ENCODE peak calls at places on chromosomes 5 and 9, in nine cellular contexts. N is HEK293T; M is HTR-8/SVneo; Y is activated T-cell treated with anti-CD3 and anti-CD28 coated beads, Interleukin-2, amount 50 U/mL, for 1 hour; R is upper lobe of left lung; K is mesothelial cell of epicardium; S is GM23248; Q is T-helper 2 cell; H is NCI-H774. O is an unnamed sample.

GRCh38 chr9:110954822-110955291 is 83.4 kb downstream of the LPAR1 start:
- DNase-seq in N (no peak), M (no peak), Y (no peak), R (no peak), K (no peak), S (no peak), Q (no peak), H (no peak), O (no peak)

GRCh38 chr5:92401492-92401891 is 1018.4 kb upstream of the ARRDC3 start:
- DNase-seq in N (peak), M (no peak), Y (no peak), R (no peak), K (no peak), S (peak), Q (no peak), H (peak), O (no peak)

GRCh38 chr9:95047452-95048224 is 269.9 kb downstream of the FANCC start:
- DNase-seq in N (no peak), M (no peak), Y (no peak), R (no peak), K (no peak), S (no peak), Q (no peak), H (no peak), O (no peak)

GRCh38 chr5:149049371-149049781 is 13.5 kb downstream of the SH3TC2 start:
- DNase-seq in N (no peak), M (no peak), Y (no peak), R (no peak), K (no peak), S (no peak), Q (no peak), H (no peak), O (no peak)

GRCh38 chr5:172556262-172556661 is 84.8 kb upstream of the NEURL1B start:
- DNase-seq in N (no peak), M (no peak), Y (no peak), R (no peak), K (no peak), S (peak), Q (no peak), H (no peak), O (no peak)

GRCh38 chr9:130499804-130500263 is 55.1 kb downstream of the ASS1 start:
- DNase-seq in N (no peak), M (no peak), Y (no peak), R (no peak), K (no peak), S (no peak), Q (no peak), H (peak), O (no peak)

GRCh38 chr9:126150411-126151030 is 176.1 kb upstream of the MVB12B start:
- DNase-seq in N (peak), M (no peak), Y (no peak), R (no peak), K (no peak), S (no peak), Q (no peak), H (peak), O (peak)

GRCh38 chr5:40291338-40291737 is 388.4 kb upstream of the PTGER4 start:
- DNase-seq in N (no peak), M (peak), Y (no peak), R (no peak), K (no peak), S (peak), Q (no peak), H (no peak), O (no peak)

GRCh38 chr5:80275347-80275746 is 19.5 kb upstream of the SERINC5 start:
- DNase-seq in N (no peak), M (peak), Y (no peak), R (no peak), K (no peak), S (peak), Q (no peak), H (no peak), O (peak)

GRCh38 chr9:137828527-137829259 is 48.9 kb upstream of the CACNA1B start:
- DNase-seq in N (peak), M (peak), Y (no peak), R (peak), K (no peak), S (peak), Q (no peak), H (no peak), O (peak)

GRCh38 chr9:34987160-34988040 is 2.1 kb upstream of the DNAJB5 start:
- DNase-seq in N (no peak), M (no peak), Y (no peak), R (no peak), K (no peak), S (peak), Q (no peak), H (peak), O (no peak)

GRCh38 chr9:80875947-80876346 is 813.4 kb downstream of the TLE1 start:
- DNase-seq in N (no peak), M (no peak), Y (no peak), R (no peak), K (no peak), S (no peak), Q (no peak), H (no peak), O (no peak)

GRCh38 chr9:92115977-92116285 is 718 bp upstream of the SPTLC1 start:
- DNase-seq in N (no peak), M (no peak), Y (no peak), R (no peak), K (no peak), S (peak), Q (no peak), H (no peak), O (no peak)

GRCh38 chr9:94553029-94553938 is 1.6 kb upstream of the PCAT7 start:
- DNase-seq in N (no peak), M (no peak), Y (no peak), R (peak), K (no peak), S (no peak), Q (no peak), H (no peak), O (peak)

GRCh38 chr9:36322462-36322861 is 64.2 kb upstream of the GNE start:
- DNase-seq in N (no peak), M (no peak), Y (no peak), R (no peak), K (no peak), S (no peak), Q (no peak), H (no peak), O (no peak)